ENCODE peak calls at places on chromosomes 12 and 14, in six cellular contexts. P is H1, J is GM12892, G is GM12878, I is K562, N is HepG2. D is an unnamed sample.

GRCh38 chr14:64213079-64213478 is 81.1 kb downstream of the ESR2 start:
- DNase-seq in P (no peak), J (no peak), G (no peak), I (no peak), N (no peak), D (no peak)

GRCh38 chr14:75418779-75419768 is 8.7 kb upstream of the JDP2 start:
- DNase-seq in P (peak), J (peak), G (peak), I (peak), N (no peak), D (peak)

GRCh38 chr14:63717704-63718103 is 10.2 kb downstream of the SGPP1 start:
- DNase-seq in P (no peak), J (no peak), G (no peak), I (no peak), N (no peak), D (no peak)

GRCh38 chr12:85644508-85644907 is 191.7 kb downstream of the RASSF9 start:
- DNase-seq in P (no peak), J (no peak), G (no peak), I (no peak), N (no peak), D (no peak)

GRCh38 chr12:14716848-14717444 is 20.5 kb upstream of the GUCY2C start:
- DNase-seq in P (no peak), J (peak), G (no peak), I (peak), N (peak), D (peak)

GRCh38 chr14:80356413-80356812 is 145.1 kb upstream of the DIO2 start:
- DNase-seq in P (no peak), J (no peak), G (no peak), I (no peak), N (peak), D (no peak)

GRCh38 chr14:24335461-24336146 is 733 bp upstream of the ADCY4 start:
- DNase-seq in P (no peak), J (no peak), G (no peak), I (no peak), N (no peak), D (no peak)

GRCh38 chr12:107402041-107403022 is 283.3 kb upstream of the PWP1 start:
- DNase-seq in P (peak), J (peak), G (no peak), I (peak), N (peak), D (peak)

GRCh38 chr12:52402377-52402776 is 3.8 kb downstream of the KRT82 start:
- DNase-seq in P (no peak), J (no peak), G (no peak), I (no peak), N (no peak), D (no peak)

GRCh38 chr12:52400906-52401305 is 5.2 kb downstream of the KRT82 start:
- DNase-seq in P (no peak), J (no peak), G (no peak), I (no peak), N (no peak), D (no peak)

GRCh38 chr12:52402873-52403510 is 3.1 kb downstream of the KRT82 start:
- DNase-seq in P (no peak), J (no peak), G (no peak), I (no peak), N (no peak), D (no peak)

GRCh38 chr12:52401526-52401925 is 4.6 kb downstream of the KRT82 start:
- DNase-seq in P (no peak), J (no peak), G (no peak), I (no peak), N (no peak), D (no peak)

DNA sequence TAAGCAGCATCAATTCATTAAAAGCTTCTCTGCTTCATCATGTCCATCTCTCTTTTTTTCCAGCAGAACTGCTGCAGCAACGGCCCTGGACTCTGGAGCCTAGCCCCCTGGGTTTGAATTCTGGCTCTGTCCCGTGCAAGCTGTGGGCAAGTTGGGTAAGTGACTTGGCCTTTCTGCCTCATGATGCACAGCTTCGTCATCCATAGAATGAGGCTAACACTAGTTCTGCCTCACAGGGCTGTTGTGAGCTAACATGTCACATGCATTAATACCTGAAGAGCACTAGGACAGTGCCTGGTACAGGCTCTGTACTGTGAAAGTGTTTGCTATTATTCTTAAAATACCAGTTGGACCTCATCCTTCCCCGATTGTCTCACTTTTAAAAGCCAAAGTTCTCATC is 4.2 kb downstream of the KRT82 start:
- DNase-seq in P (no peak), J (no peak), G (no peak), I (no peak), N (no peak), D (no peak)
- TF ChIP-seq TAF1 in P (no peak), J (no peak), G (no peak), I (no peak), N (no peak), D (no peak)

DNA sequence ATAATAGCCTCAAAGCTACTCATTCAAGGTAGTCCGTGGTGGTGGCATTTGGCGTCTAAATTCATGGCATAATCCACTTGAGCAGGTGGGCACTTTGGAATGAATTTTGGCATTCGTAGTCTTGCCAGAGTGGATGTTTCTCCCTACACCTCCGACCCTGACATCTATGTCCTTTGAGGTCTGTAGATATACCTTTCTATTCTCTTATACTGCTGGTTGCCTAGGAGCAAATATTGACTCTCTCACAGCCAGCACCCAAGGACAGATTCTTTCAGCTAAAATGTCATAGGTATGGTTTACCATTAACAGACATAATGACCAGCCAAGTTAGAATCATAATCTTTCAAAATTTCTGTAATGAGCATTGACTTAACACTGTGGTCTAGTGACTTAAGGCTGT is 47.4 kb upstream of the FLRT2 start:
- DNase-seq in P (no peak), J (no peak), G (no peak), I (no peak), N (peak), D (no peak)
- TF ChIP-seq POLR2A in P (no peak), J (no peak), G (no peak), I (no peak), N (no peak), D (no peak)

GRCh38 chr12:84638811-84639368 is 273.7 kb downstream of the SLC6A15 start:
- DNase-seq in P (no peak), J (no peak), G (no peak), I (no peak), N (no peak), D (no peak)
- TF ChIP-seq TAF1 in P (no peak), J (no peak), G (no peak), I (no peak), N (no peak), D (no peak)

GRCh38 chr14:20801726-20802125 is 918 bp downstream of the RNASE1 start:
- DNase-seq in P (no peak), J (no peak), G (no peak), I (peak), N (no peak), D (no peak)

GRCh38 chr14:20803221-20803620 is 577 bp upstream of the RNASE1 start:
- DNase-seq in P (no peak), J (no peak), G (no peak), I (peak), N (no peak), D (no peak)

GRCh38 chr14:20805485-20805884 is 2.8 kb upstream of the RNASE1 start:
- DNase-seq in P (no peak), J (no peak), G (no peak), I (no peak), N (no peak), D (no peak)

GRCh38 chr14:20799955-20800544 is 2.6 kb downstream of the RNASE1 start:
- DNase-seq in P (no peak), J (no peak), G (no peak), I (peak), N (peak), D (no peak)

DNA sequence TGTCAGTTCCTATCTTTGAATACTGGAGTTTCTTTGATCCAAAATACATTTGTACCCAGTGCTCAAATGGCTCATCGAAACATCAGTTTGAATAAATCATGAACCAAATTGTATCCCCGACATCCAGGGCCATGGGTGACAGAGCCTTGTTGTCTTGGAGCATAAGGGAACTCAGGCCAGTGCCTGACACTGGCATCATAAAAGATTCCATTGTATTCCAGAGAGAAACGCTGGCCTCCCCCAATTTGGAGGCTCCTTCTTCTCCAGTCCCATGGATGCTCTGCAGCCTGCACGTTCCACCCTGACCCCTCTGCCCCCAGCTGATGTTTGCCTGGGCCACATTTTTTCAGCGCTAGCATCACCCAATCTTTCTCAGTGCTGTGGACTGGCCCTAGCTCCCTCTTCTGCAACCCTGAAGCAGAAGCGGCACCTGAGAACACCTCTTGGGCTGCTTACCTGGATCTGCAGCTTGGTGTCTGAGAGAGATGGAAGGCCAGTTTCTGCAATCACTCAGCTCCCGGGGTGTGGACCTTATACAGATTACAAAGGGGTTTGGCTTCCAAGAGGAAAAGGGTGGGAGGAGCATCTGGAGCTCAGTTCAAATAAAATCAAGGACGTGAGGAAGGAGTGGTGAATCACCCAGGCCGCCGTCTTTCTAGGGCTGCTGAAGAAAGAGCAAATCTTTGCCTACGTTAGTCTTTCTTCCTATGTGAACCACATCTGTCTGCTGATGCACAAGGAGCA is at the start of gene RNASE1:
- DNase-seq in P (no peak), J (no peak), G (no peak), I (peak), N (peak), D (no peak)
- TF ChIP-seq POLR2A in P (no peak), J (no peak), G (no peak), I (no peak), N (no peak), D (no peak)